ENCODE peak calls at places on chromosomes 4 and X, in six cellular contexts. V is pancreas, O is adrenal gland, Z is upper lobe of right lung, X is uterus, L is cardiac muscle cell. N is an unnamed sample. For H3K36me3, the result is how much of the 10 kb centered on the place peaks cover.

GRCh38 chrX:153934473-153935325 is at the start of gene NAA10:
- DNase-seq in O (peak), L (peak), V (peak), X (peak), Z (peak), N (peak)

GRCh38 chr4:101171747-101172146 is 175.6 kb downstream of the PPP3CA start:
- DNase-seq in V (no peak), O (no peak), X (no peak), Z (no peak), L (no peak), N (no peak)

GRCh38 chr4:132557660-132558059 is 591.4 kb upstream of the PCDH10 start:
- DNase-seq in V (no peak), Z (no peak), X (no peak), L (peak), O (no peak), N (no peak)

GRCh38 chr4:15493411-15493810 is 23.7 kb downstream of the CC2D2A start:
- DNase-seq in Z (no peak), X (no peak), V (no peak), L (no peak), O (no peak), N (no peak)

GRCh38 chr4:41525129-41525528 is 12.8 kb upstream of the LIMCH1 start:
- DNase-seq in Z (no peak), L (peak), X (no peak), O (no peak), V (peak), N (no peak)

GRCh38 chr4:4849106-4849505 is 10.4 kb upstream of the MSX1 start:
- DNase-seq in V (no peak), Z (peak), X (no peak), L (no peak), O (no peak), N (no peak)

GRCh38 chrX:17860179-17860780 is 818 bp downstream of the RAI2 start:
- DNase-seq in Z (peak), O (peak), X (no peak), V (peak), L (peak), N (peak)

GRCh38 chr4:99276454-99276853 is 14.3 kb downstream of the ADH1A start:
- DNase-seq in Z (no peak), L (no peak), V (no peak), O (no peak), X (no peak), N (no peak)

GRCh38 chrX:155086202-155086840 is 15.0 kb downstream of the BRCC3 start:
- DNase-seq in O (no peak), V (peak), X (peak), Z (no peak), L (peak), N (peak)

GRCh38 chr4:167854881-167855280 is 237.5 kb upstream of the ANXA10 start:
- DNase-seq in V (no peak), O (no peak), Z (no peak), X (no peak), L (no peak), N (no peak)

GRCh38 chr4:20124317-20125026 is 127.2 kb upstream of the SLIT2 start:
- DNase-seq in O (no peak), Z (no peak), X (no peak), V (no peak), L (peak), N (no peak)

GRCh38 chr4:94390804-94391410 is 48.3 kb upstream of the HPGDS start:
- DNase-seq in X (no peak), O (no peak), L (no peak), V (no peak), Z (no peak), N (no peak)

GRCh38 chr4:34046580-34046979 is 2197.7 kb downstream of the ARAP2 start:
- DNase-seq in V (no peak), X (no peak), O (no peak), L (no peak), Z (no peak), N (no peak)

GRCh38 chr4:162011039-162011438 is 152.8 kb downstream of the FSTL5 start:
- DNase-seq in X (no peak), V (no peak), O (no peak), L (no peak), Z (no peak), N (no peak)

GRCh38 chr4:184845367-184846011 is 19.7 kb upstream of the ACSL1 start:
- DNase-seq in V (no peak), X (no peak), L (no peak), Z (no peak), O (no peak), N (no peak)

GRCh38 chr4:77454858-77455257 is 150.8 kb upstream of the CXCL13 start:
- DNase-seq in O (no peak), L (no peak), V (no peak), X (no peak), Z (no peak), N (no peak)

GRCh38 chrX:129540725-129541184 is 696 bp downstream of the OCRL start:
- DNase-seq in X (peak), Z (peak), O (peak), L (peak), V (peak), N (no peak)

GRCh38 chr4:62487016-62487415 is 1286.9 kb downstream of the ADGRL3 start:
- DNase-seq in V (no peak), Z (no peak), O (no peak), X (no peak), L (no peak), N (no peak)

GRCh38 chrX:25034889-25035288 is 19.1 kb upstream of the ARX start:
- DNase-seq in X (no peak), Z (no peak), O (no peak), V (no peak), L (no peak), N (no peak)

GRCh38 chrX:15505104-15505503 is 4.5 kb downstream of the BMX start:
- DNase-seq in Z (no peak), O (no peak), L (no peak), X (no peak), V (no peak), N (no peak)

GRCh38 chr4:26410385-26411293 is 79.6 kb downstream of the CCKAR start:
- DNase-seq in L (peak), V (peak), O (peak), Z (no peak), X (peak), N (peak)

GRCh38 chr4:137967480-137968190 is 274.5 kb downstream of the SLC7A11 start:
- DNase-seq in V (no peak), L (no peak), O (no peak), X (no peak), Z (no peak), N (no peak)

GRCh38 chrX:101385026-101385684 is 836 bp downstream of the BTK start:
- DNase-seq in X (no peak), Z (no peak), O (no peak), L (no peak), V (no peak), N (no peak)

GRCh38 chrX:153413731-153414130 is 2.5 kb downstream of the ZFP92 start:
- DNase-seq in Z (no peak), X (no peak), V (no peak), L (no peak), O (no peak), N (no peak)

GRCh38 chr4:158850800-158851644 is 82.2 kb downstream of the FNIP2 start:
- DNase-seq in V (no peak), O (no peak), X (no peak), L (peak), Z (no peak), N (peak)

GRCh38 chrX:12567857-12568256 is 223.4 kb upstream of the PRPS2 start:
- DNase-seq in V (no peak), L (peak), O (no peak), Z (no peak), X (no peak), N (no peak)

GRCh38 chr4:59712474-59712873 is 1487.7 kb upstream of the ADGRL3 start:
- DNase-seq in V (no peak), Z (no peak), L (no peak), X (no peak), O (no peak), N (no peak)

GRCh38 chrX:386239-386767 is 404 bp downstream of the PPP2R3B start:
- DNase-seq in V (peak), L (no peak), O (no peak), Z (no peak), X (no peak), N (no peak)

GRCh38 chr4:73740353-73740778 is at the start of gene CXCL8:
- DNase-seq in V (peak), O (peak), Z (no peak), L (no peak), X (peak), N (no peak)

GRCh38 chrX:110394653-110395052 is 36.0 kb downstream of the RTL9 start:
- DNase-seq in X (no peak), O (no peak), Z (no peak), L (no peak), V (no peak), N (no peak)

GRCh38 chr4:169274033-169274432 is 3.3 kb upstream of the SH3RF1 start:
- DNase-seq in Z (no peak), O (no peak), L (no peak), V (no peak), X (no peak), N (no peak)

GRCh38 chr4:186790630-186791029 is 67.0 kb upstream of the FAT1 start:
- DNase-seq in L (no peak), Z (no peak), V (no peak), O (no peak), X (no peak), N (no peak)

GRCh38 chr4:162241857-162242256 is 78.1 kb upstream of the FSTL5 start:
- DNase-seq in O (no peak), X (no peak), L (no peak), V (no peak), Z (no peak), N (no peak)

GRCh38 chr4:122765702-122766352 is 33.3 kb downstream of the BBS12 start:
- DNase-seq in O (no peak), L (no peak), V (no peak), X (no peak), Z (no peak), N (no peak)

GRCh38 chr4:121462660-121463261 is 81.9 kb upstream of the QRFPR start:
- DNase-seq in X (peak), L (peak), O (peak), Z (no peak), V (peak), N (no peak)

GRCh38 chrX:34638116-34638515 is 19.0 kb downstream of the TMEM47 start:
- DNase-seq in V (no peak), O (no peak), X (no peak), L (peak), Z (no peak), N (no peak)

GRCh38 chr4:173556398-173557131 is 26.5 kb upstream of the HAND2 start:
- DNase-seq in Z (no peak), X (no peak), L (no peak), V (no peak), O (no peak), N (no peak)

GRCh38 chr4:173564461-173564860 is 34.4 kb upstream of the HAND2 start:
- DNase-seq in L (no peak), V (no peak), O (no peak), X (no peak), Z (no peak), N (no peak)

DNA sequence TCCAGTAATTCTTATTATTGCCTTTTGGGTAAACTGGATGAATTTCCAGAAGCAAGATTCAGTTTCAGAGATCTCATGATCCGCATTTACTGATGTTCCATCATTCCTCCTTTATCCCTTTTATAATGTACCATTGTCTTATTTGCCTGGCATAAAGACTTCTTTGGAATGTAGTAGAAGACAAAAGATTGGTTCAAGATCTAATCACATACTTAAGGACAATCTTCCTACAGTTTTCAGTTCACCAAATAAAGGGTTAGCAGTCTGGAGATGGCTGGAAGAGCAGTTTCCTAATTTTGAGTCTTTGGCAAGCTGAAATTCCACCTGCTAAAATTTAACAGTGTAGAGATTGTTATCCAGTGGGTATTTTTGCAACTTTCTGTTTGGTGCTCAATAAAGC is 30.9 kb upstream of the HAND2 start:
- DNase-seq in V (no peak), Z (no peak), X (no peak), O (no peak), L (no peak), N (no peak)
- H3K4me3 ChIP-seq in V (no peak), Z (no peak), X (no peak), O (no peak), L (no peak), N (no peak)

DNA sequence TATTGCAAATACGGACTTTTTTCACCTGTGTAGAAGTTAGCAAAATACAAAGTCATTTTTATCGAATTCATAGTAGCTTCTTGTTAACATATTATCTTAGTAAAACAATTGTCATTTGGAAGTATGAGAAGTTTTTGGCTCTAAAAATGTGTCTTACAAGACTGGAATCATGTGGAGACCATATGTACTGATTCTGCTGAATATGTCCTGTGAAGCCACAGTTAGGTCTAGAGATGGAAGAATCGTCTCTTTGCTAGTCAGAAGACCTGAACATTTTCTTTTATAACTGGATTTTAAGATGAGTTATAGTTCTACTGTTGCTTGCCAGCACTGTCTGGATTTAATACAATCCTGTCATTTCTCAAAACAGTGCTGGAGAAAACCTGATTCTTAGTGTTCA is 29.0 kb downstream of the TMEM165 start:
- DNase-seq in Z (no peak), O (no peak), L (no peak), X (no peak), V (no peak), N (no peak)
- H3K36me3 ChIP-seq in Z (half or more), O (under half), L (under half), X (under half), V (under half), N (under half)

DNA sequence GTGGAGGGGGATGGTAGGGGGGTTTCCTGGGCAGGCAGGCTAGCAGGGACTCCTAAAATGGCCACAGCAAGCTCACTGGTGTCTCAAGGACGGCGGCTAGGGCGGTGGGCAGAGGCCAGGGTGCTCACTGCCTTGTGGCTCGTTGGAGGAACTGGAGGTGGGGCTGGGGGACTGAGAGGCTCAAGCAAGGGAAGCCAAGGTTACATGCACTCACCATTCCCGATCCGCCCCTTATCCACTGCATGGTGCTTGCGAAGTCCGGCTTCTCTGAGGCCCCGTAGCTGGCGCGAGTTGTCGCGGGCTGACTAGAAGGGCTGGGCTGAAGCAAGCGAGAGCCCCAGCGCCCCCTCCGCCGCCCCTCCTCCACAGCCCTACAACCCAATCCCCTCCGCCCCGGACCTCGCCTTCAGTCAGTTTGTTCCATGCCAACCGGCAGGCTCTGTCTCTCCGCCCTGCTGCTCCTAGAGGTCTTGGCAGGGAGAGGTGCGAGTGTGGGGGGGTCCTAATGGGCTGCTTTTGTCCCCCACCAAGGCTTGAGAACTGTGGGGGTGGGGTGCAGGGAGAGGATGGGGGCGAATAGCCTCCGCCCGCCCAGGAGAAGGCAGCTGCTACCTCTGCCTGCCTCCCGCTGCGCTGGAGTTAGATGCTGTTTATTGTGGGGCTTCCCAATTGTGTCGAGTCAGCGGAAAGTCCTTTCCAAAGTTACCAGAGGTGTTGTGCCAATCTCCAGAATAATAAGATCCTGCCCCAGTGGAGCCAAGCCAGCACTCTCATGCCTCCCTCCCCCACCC is at the start of gene ARHGEF9:
- DNase-seq in Z (no peak), L (peak), V (peak), X (peak), O (peak), N (no peak)
- H3K4me3 ChIP-seq in Z (peak), L (peak), V (peak), X (peak), O (peak), N (no peak)

DNA sequence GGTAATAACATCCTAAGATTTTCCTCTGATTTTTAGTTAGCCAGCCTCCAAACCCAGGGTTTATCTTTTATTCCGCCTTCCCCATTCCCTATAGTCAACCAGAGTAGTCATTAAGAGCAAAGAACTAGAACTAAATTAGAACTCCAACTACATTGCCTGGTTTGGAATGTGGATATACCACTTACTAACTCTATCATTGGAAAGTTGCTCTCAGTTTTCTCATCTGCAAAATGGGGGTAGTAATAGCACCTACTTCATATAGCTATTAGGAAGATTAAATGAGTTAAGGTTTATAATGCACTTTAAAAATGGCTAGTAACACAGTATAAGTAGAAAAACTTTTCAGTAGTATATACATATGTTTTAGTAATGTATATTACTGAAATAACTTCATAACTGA is 63.7 kb downstream of the ZAR1 start:
- DNase-seq in L (no peak), X (no peak), O (no peak), V (no peak), Z (no peak), N (no peak)
- H3K36me3 ChIP-seq in L (half or more), X (under half), O (under half), V (under half), Z (half or more), N (half or more)

GRCh38 chr4:104421576-104421975 is 73.1 kb downstream of the CXXC4 start:
- DNase-seq in O (peak), L (peak), Z (no peak), X (no peak), V (no peak), N (no peak)

GRCh38 chr4:104420766-104421165 is 73.9 kb downstream of the CXXC4 start:
- DNase-seq in O (no peak), X (no peak), V (no peak), Z (no peak), L (peak), N (no peak)

GRCh38 chr4:104425948-104426347 is 68.7 kb downstream of the CXXC4 start:
- DNase-seq in V (no peak), O (no peak), X (no peak), L (no peak), Z (no peak), N (no peak)

GRCh38 chr4:104425003-104425402 is 69.7 kb downstream of the CXXC4 start:
- DNase-seq in X (no peak), O (no peak), L (peak), V (no peak), Z (no peak), N (no peak)

GRCh38 chr4:104424368-104424921 is 70.2 kb downstream of the CXXC4 start:
- DNase-seq in Z (no peak), L (no peak), V (no peak), X (no peak), O (no peak), N (no peak)
- H3K4me3 ChIP-seq in Z (peak), L (no peak), V (peak), X (peak), O (peak), N (no peak)

GRCh38 chr4:57404463-57404862 is 294.3 kb upstream of the IGFBP7 start:
- DNase-seq in X (no peak), Z (no peak), L (no peak), V (no peak), O (no peak), N (no peak)
- H3K36me3 ChIP-seq in X (under half), Z (under half), L (under half), V (under half), O (under half), N (under half)